ENCODE peak calls at places on chromosomes 12 and 14, in five cellular contexts. D, J, I, X and U are unnamed samples.

GRCh38 chr12:91565246-91565645 is 382.6 kb upstream of the DCN start:
- DNase-seq in X (no peak), I (no peak), D (no peak), J (no peak), U (peak)

GRCh38 chr12:132477009-132477702 is 12.8 kb upstream of the FBRSL1 start:
- DNase-seq in J (no peak), D (no peak), I (no peak), X (no peak), U (no peak)

GRCh38 chr14:99199854-99200653 is 71.9 kb downstream of the BCL11B start:
- DNase-seq in D (no peak), I (no peak), J (no peak), X (no peak), U (no peak)

GRCh38 chr14:73253721-73254120 is 16.4 kb downstream of the PAPLN start:
- DNase-seq in J (no peak), X (no peak), I (no peak), D (no peak), U (no peak)

GRCh38 chr12:90393089-90393488 is 561.9 kb downstream of the CCER1 start:
- DNase-seq in I (no peak), X (no peak), J (no peak), D (no peak), U (no peak)

GRCh38 chr12:116924558-116925453 is 14.1 kb downstream of the FBXW8 start:
- DNase-seq in D (peak), X (no peak), J (no peak), I (peak), U (no peak)

GRCh38 chr12:23640754-23641153 is 308.7 kb downstream of the SOX5 start:
- DNase-seq in J (no peak), X (no peak), I (no peak), D (no peak), U (no peak)

GRCh38 chr14:55976619-55977018 is 141.6 kb upstream of the PELI2 start:
- DNase-seq in D (peak), X (no peak), J (no peak), I (no peak), U (no peak)

GRCh38 chr12:121579190-121579791 is 1.5 kb downstream of the KDM2B start:
- DNase-seq in I (no peak), X (peak), D (no peak), J (no peak), U (peak)

GRCh38 chr12:103548622-103549601 is 38.2 kb upstream of the STAB2 start:
- DNase-seq in X (peak), J (peak), I (peak), D (peak), U (peak)

GRCh38 chr12:77924703-77925102 is 94.0 kb downstream of the NAV3 start:
- DNase-seq in D (no peak), I (no peak), X (no peak), J (no peak), U (no peak)

DNA sequence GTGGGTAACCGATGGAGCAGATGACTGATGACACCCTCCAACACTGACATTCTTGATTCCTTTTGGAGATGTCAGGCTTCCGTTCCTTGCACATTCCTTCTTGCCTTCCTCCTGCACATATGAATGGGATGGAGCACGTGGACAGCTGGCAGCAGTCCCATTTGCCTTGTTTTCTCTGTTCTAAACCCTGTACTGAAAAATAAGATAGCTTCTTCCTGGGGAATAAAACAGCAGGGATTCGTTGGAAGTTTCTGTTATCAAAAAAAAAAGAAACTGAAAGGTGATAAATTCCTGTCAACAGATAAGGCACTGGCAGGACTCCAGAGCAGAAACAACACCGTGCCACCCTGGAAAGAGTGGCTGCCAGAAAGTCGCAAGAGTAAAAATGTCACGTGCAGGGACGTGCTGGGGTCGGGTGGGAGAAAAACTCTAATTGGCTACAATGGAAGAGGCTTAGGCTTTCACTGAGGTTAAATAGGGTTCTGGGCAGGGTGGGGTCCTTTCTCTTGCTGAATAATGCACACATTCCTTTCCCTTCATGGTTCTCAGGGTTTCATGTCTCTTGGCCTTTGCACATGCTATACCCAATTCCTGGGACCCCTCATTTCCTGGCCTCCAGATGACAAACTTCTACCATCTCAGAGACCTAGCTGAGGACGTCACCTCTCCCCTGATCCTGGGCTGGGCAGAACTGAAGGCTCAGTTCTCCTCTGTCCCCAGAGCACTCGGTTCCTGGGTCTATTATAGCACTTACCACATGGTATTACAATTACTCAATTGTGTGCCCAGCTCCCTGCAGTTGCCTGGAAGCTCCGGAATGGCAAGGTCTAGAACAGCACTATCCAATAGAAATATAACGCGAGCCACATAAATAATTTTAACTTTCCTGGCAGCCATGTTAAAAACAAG is 7.0 kb upstream of the NUAK1 start:
- DNase-seq in J (no peak), X (no peak), D (peak), I (no peak), U (no peak)
- TF ChIP-seq JUN in J (no peak), X (no peak), D (no peak), I (no peak), U (no peak)

GRCh38 chr12:79945455-79945854 is 10.6 kb upstream of the PPP1R12A start:
- DNase-seq in J (no peak), D (no peak), X (no peak), I (no peak), U (no peak)

GRCh38 chr12:79938843-79939242 is 3.9 kb upstream of the PPP1R12A start:
- DNase-seq in J (no peak), I (no peak), X (no peak), D (no peak), U (no peak)

GRCh38 chr12:79949098-79949497 is 14.2 kb upstream of the PPP1R12A start:
- DNase-seq in X (no peak), J (no peak), I (no peak), D (no peak), U (no peak)

GRCh38 chr12:79939728-79940306 is 4.9 kb upstream of the PPP1R12A start:
- DNase-seq in D (no peak), J (no peak), X (no peak), I (no peak), U (no peak)

GRCh38 chr12:79944565-79944964 is 9.7 kb upstream of the PPP1R12A start:
- DNase-seq in I (no peak), J (no peak), X (no peak), D (no peak), U (no peak)
- H3K27ac ChIP-seq in I (no peak), J (no peak), X (no peak), D (no peak), U (no peak)

GRCh38 chr14:102461490-102462317 is 47.9 kb downstream of the ANKRD9 start:
- DNase-seq in D (no peak), J (no peak), X (no peak), I (no peak), U (no peak)
- TF ChIP-seq JUN in D (no peak), J (no peak), X (no peak), I (no peak), U (no peak)

GRCh38 chr14:41521891-41522290 is 84.8 kb upstream of the LRFN5 start:
- DNase-seq in J (no peak), D (no peak), X (no peak), I (no peak), U (no peak)
- H3K27ac ChIP-seq in J (no peak), D (no peak), X (no peak), I (no peak), U (no peak)

GRCh38 chr12:2397356-2398045 is 344.7 kb downstream of the CACNA1C start:
- DNase-seq in D (no peak), I (peak), X (no peak), J (no peak), U (no peak)
- TF ChIP-seq JUN in D (no peak), I (no peak), X (no peak), J (no peak), U (no peak)

GRCh38 chr14:74518221-74518620 is 24.7 kb downstream of the ISCA2 start:
- DNase-seq in I (no peak), D (no peak), J (no peak), X (no peak), U (no peak)
- H3K27ac ChIP-seq in I (no peak), D (no peak), J (no peak), X (no peak), U (no peak)

GRCh38 chr12:104674083-104674482 is 217.3 kb downstream of the CHST11 start:
- DNase-seq in I (no peak), J (no peak), X (no peak), D (no peak), U (no peak)

GRCh38 chr12:104672501-104673265 is 215.9 kb downstream of the CHST11 start:
- DNase-seq in I (no peak), J (peak), D (no peak), X (no peak), U (no peak)

GRCh38 chr12:104672096-104672445 is 215.3 kb downstream of the CHST11 start:
- DNase-seq in I (no peak), X (no peak), J (no peak), D (no peak), U (no peak)

GRCh38 chr12:104671407-104672095 is 214.8 kb downstream of the CHST11 start:
- DNase-seq in X (no peak), D (peak), J (peak), I (peak), U (peak)

GRCh38 chr12:104673294-104674062 is 216.7 kb downstream of the CHST11 start:
- DNase-seq in D (no peak), X (no peak), I (no peak), J (no peak), U (no peak)
- TF ChIP-seq JUN in D (no peak), X (no peak), I (no peak), J (no peak), U (no peak)

DNA sequence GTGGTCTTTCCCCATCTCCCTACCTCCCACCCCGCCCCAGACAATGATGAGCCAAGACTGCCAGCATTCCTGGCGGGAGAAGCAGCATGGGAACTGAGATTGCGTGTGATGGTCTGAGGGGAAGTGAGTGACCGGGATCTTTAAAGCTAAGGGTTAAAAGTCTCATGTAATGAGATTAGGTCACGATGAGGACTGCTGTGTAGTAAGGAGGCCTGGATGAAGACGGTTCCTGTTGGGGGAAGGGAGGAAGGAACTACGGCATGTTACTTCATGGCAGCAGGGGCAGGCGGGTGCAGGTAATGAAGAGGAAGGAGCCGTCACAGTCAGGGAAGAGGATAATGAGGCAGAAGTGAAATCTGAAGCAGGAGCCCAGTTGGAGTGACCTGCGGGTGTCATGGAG is 243.3 kb upstream of the FKBP4 start:
- DNase-seq in I (no peak), X (no peak), D (no peak), J (no peak), U (no peak)
- H3K27ac ChIP-seq in I (no peak), X (no peak), D (no peak), J (no peak), U (no peak)